ENCODE peak calls at places on chromosomes 5 and 9, in seven cellular contexts. T is uterus, O is A673, A is PC-3, V is Panc1, I is heart left ventricle, W is neural progenitor cell. F is an unnamed sample.

GRCh38 chr5:131630963-131631350 is 4.1 kb downstream of the RAPGEF6 start:
- DNase-seq in O (no peak), I (no peak), T (no peak), A (peak), V (no peak), W (no peak), F (no peak)

GRCh38 chr5:120096413-120096812 is 367.7 kb upstream of the PRR16 start:
- DNase-seq in A (peak), T (no peak), I (no peak), V (no peak), W (no peak), O (no peak), F (no peak)

GRCh38 chr9:108994695-108995094 is 18.6 kb downstream of the CTNNAL1 start:
- DNase-seq in V (no peak), A (peak), W (no peak), O (no peak), T (peak), I (peak), F (peak)

GRCh38 chr9:116274293-116274692 is 120.7 kb downstream of the PAPPA start:
- DNase-seq in W (no peak), A (no peak), O (no peak), T (no peak), V (no peak), I (no peak), F (no peak)

GRCh38 chr5:58933891-58934628 is 351.2 kb downstream of the RAB3C start:
- DNase-seq in T (no peak), O (peak), I (no peak), A (no peak), V (no peak), W (no peak), F (no peak)

GRCh38 chr9:28899267-28899666 is 1326.0 kb upstream of the C9orf72 start:
- DNase-seq in O (no peak), W (no peak), T (no peak), I (no peak), V (no peak), A (no peak), F (no peak)

GRCh38 chr5:42337143-42337542 is 86.1 kb upstream of the GHR start:
- DNase-seq in I (no peak), V (no peak), A (no peak), T (no peak), O (no peak), W (no peak), F (no peak)

GRCh38 chr9:91787931-91788330 is 162.1 kb downstream of the ROR2 start:
- DNase-seq in V (no peak), I (no peak), T (no peak), W (no peak), A (no peak), O (no peak), F (no peak)

GRCh38 chr9:136244116-136244775 is 1.4 kb downstream of the QSOX2 start:
- DNase-seq in O (no peak), W (no peak), V (no peak), T (no peak), A (no peak), I (no peak), F (no peak)

GRCh38 chr5:86968311-86968753 is 299.4 kb upstream of the RASA1 start:
- DNase-seq in O (peak), W (peak), T (no peak), A (peak), V (peak), I (peak), F (no peak)

GRCh38 chr9:109793196-109793595 is 13.2 kb downstream of the PALM2AKAP2 start:
- DNase-seq in O (peak), I (no peak), A (peak), V (no peak), W (no peak), T (peak), F (no peak)

GRCh38 chr9:125508261-125508660 is 198.7 kb downstream of the MAPKAP1 start:
- DNase-seq in V (no peak), W (no peak), T (no peak), O (no peak), I (no peak), A (no peak), F (no peak)

GRCh38 chr9:2298217-2298616 is 283.1 kb downstream of the SMARCA2 start:
- DNase-seq in I (no peak), W (no peak), O (no peak), A (no peak), T (no peak), V (no peak), F (no peak)

GRCh38 chr5:133779828-133780475 is 167.6 kb upstream of the FSTL4 start:
- DNase-seq in I (no peak), O (no peak), W (no peak), T (no peak), A (no peak), V (no peak), F (no peak)
- TF ChIP-seq CTCF in I (no peak), O (no peak), W (peak), T (no peak), A (no peak), V (peak), F (no peak)

DNA sequence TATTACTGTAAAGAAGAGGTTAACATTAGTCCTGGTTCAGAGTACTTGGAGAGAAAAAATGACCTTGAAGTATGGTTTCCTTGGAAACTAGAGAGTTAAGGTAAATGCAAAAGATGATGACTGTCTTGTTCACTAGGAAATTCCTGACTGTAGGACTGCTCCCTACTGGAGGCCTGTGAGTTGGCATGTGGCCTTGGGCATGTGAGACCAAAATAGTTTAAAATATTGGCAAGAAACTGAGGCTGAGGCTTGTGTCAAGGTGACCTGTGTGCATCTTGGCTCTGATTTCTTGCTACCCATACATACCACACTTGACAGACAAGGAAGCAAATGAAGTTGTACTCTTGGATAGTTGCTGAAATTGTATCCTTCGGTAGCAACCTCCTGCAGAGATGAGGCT is 96.5 kb downstream of the TARS1 start:
- DNase-seq in I (no peak), O (no peak), A (no peak), V (no peak), W (no peak), T (no peak), F (no peak)
- TF ChIP-seq CTCF in I (no peak), O (no peak), A (no peak), V (no peak), W (no peak), T (no peak), F (no peak)

GRCh38 chr9:17906841-17907779 is 328.2 kb downstream of the SH3GL2 start:
- DNase-seq in V (no peak), O (no peak), I (no peak), A (no peak), W (peak), T (peak), F (no peak)

GRCh38 chr9:17907780-17908513 is 329.1 kb downstream of the SH3GL2 start:
- DNase-seq in A (no peak), V (no peak), W (no peak), T (no peak), O (no peak), I (no peak), F (no peak)

GRCh38 chr9:17900604-17901003 is 321.7 kb downstream of the SH3GL2 start:
- DNase-seq in W (no peak), O (no peak), I (no peak), A (no peak), V (no peak), T (no peak), F (no peak)

GRCh38 chr9:17905356-17906203 is 326.7 kb downstream of the SH3GL2 start:
- DNase-seq in I (no peak), A (no peak), T (peak), O (no peak), W (peak), V (no peak), F (no peak)

DNA sequence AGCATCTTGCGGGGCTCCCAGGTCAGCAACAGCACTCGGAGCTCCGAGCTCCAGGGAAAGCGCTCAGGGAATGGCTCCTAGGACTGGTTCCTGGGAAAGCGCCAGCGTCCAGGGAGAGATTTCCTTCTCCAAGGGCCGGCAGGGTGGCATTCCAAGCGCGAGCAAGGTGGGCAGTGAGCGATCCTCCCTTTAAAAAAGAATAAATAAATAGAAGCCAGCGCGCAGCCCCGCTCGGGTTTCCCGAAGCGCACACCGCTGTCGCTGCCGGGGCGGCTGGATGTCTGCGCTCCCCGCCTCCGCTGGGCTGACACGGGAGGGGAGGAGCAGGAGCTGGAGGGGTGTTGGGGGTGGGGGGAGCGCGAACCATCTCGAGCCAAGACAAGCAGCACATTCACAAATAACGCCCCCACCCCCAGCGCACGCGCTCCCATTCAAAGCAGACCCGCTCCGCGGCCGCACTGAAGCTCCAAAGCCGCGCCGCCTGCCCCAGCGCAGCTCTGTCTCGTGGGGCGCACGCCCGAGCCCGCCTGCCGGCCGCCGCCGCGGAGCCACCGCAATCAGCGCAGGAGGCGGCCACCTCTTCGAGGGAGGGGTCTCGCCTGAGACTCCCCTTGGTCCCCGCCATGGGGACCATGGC is 327.5 kb downstream of the SH3GL2 start:
- DNase-seq in I (no peak), W (peak), T (peak), V (no peak), O (no peak), A (no peak), F (no peak)
- TF ChIP-seq CTCF in I (no peak), W (no peak), T (no peak), V (no peak), O (no peak), A (no peak), F (no peak)

GRCh38 chr5:174735498-174736350 is 11.3 kb downstream of the MSX2 start:
- DNase-seq in V (no peak), O (no peak), I (no peak), W (peak), A (peak), T (no peak), F (no peak)
- TF ChIP-seq CTCF in V (peak), O (peak), I (no peak), W (peak), A (peak), T (no peak), F (no peak)

GRCh38 chr9:127698386-127698785 is 8.4 kb upstream of the CFAP157 start:
- DNase-seq in I (no peak), O (no peak), T (no peak), V (no peak), W (no peak), A (no peak), F (no peak)

GRCh38 chr9:127697575-127697974 is 9.2 kb upstream of the CFAP157 start:
- DNase-seq in W (no peak), T (no peak), O (no peak), I (no peak), A (no peak), V (no peak), F (no peak)

GRCh38 chr9:127700140-127700539 is 6.6 kb upstream of the CFAP157 start:
- DNase-seq in V (no peak), I (no peak), A (no peak), W (no peak), T (no peak), O (no peak), F (no peak)

GRCh38 chr9:127700594-127701255 is 6.1 kb upstream of the CFAP157 start:
- DNase-seq in W (no peak), I (no peak), T (no peak), A (no peak), V (no peak), O (no peak), F (no peak)

DNA sequence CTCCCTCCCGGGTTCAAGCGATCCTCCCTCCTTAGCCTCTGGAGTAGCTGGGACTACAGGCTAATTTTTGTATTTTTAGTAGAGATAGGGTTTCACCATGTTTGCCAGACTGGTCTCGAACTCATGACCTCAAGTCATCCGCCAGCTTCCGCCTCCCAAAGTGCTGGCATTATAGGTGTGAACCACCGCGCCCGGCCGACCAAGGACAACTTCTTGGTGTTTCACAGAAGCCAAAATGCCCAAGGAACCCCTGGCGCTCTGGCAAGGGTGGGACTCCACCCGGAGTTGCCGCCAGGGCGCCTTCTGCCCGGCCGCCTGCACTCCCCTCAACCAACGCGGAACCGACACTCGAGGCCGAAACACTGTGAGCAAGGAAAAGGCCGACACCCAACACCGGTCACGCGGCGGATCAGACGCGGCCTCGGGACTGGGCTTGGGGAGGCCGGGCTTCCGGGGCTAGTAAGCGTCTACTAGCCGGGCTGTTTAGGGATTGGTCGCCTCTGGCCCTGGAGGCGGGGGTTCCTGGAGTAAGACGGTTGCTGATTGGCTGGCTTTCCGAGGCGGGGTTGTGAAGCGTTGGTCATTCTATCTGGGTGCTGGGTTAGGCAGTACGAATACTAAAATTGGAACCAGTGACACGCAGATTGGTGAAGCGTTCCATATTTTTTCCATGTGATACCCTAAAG is 7.7 kb upstream of the CFAP157 start:
- DNase-seq in W (peak), V (no peak), T (peak), I (peak), A (no peak), O (peak), F (peak)
- TF ChIP-seq CTCF in W (peak), V (no peak), T (no peak), I (no peak), A (no peak), O (no peak), F (peak)

GRCh38 chr5:100535060-100536005 is at the start of gene FAM174A:
- DNase-seq in T (peak), O (peak), I (peak), A (peak), V (peak), W (peak), F (peak)

GRCh38 chr5:100542086-100542485 is 6.9 kb downstream of the FAM174A start:
- DNase-seq in T (no peak), V (no peak), A (no peak), W (no peak), O (no peak), I (no peak), F (no peak)

GRCh38 chr5:100539519-100539918 is 4.3 kb downstream of the FAM174A start:
- DNase-seq in V (no peak), A (no peak), O (no peak), T (no peak), I (no peak), W (no peak), F (no peak)

DNA sequence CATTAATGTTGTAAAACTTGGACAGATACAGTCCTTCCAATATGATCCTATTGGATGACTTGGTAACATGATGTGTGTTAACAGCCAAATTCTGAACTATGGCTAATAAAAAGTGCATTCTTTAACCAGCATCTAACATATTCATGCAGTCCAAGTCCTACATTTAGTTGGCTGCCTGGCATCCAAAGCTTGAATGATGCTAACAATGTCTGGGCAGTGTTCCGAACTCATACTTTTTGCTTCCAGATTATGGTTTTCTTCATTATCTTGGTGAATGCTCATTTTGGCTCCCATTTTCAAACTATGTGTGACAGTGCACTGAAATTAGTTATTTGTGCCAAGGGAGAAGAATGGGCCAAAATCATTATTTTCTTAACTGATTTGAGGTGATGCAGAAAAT is 2.8 kb downstream of the FAM174A start:
- DNase-seq in A (no peak), T (no peak), V (no peak), I (no peak), W (no peak), O (no peak), F (no peak)
- TF ChIP-seq CTCF in A (no peak), T (no peak), V (no peak), I (no peak), W (no peak), O (no peak), F (no peak)

GRCh38 chr5:32710335-32710858 is 724 bp upstream of the NPR3 start:
- DNase-seq in I (peak), V (no peak), A (peak), T (peak), O (no peak), W (peak), F (no peak)

GRCh38 chr5:32709789-32710334 is 1.3 kb upstream of the NPR3 start:
- DNase-seq in W (peak), O (peak), V (peak), I (peak), A (peak), T (peak), F (no peak)

GRCh38 chr5:32708949-32709348 is 2.2 kb upstream of the NPR3 start:
- DNase-seq in V (no peak), O (no peak), I (no peak), A (no peak), W (peak), T (no peak), F (no peak)

GRCh38 chr5:32703957-32704356 is 7.2 kb upstream of the NPR3 start:
- DNase-seq in O (no peak), W (no peak), A (no peak), T (no peak), V (no peak), I (no peak), F (no peak)

GRCh38 chr5:32707394-32707997 is 3.6 kb upstream of the NPR3 start:
- DNase-seq in V (no peak), I (no peak), O (peak), A (peak), T (no peak), W (peak), F (no peak)
- TF ChIP-seq CTCF in V (peak), I (peak), O (peak), A (peak), T (peak), W (peak), F (peak)

F was measured in CD14-positive monocyte.